ENCODE peak calls at places on chromosome 12, in ten cellular contexts. V is sigmoid colon; D is ovary; R is gastrocnemius medialis; G is neural progenitor cell; A is mucosa of descending colon; Q is stomach; P is neuronal stem cell; T is Peyer's patch; O is CD8-positive, alpha-beta T cell. E is an unnamed sample. For H3K4me1, the result is how much of the 10 kb centered on the place peaks cover.

GRCh38 chr12:77377116-77377515 is 311.7 kb upstream of the E2F7 start:
- DNase-seq in Q (no peak), V (no peak), P (no peak), O (no peak), A (no peak), R (no peak), D (no peak), T (no peak), G (no peak), E (no peak)

GRCh38 chr12:119444462-119445044 is 110.0 kb downstream of the CCDC60 start:
- DNase-seq in V (no peak), G (peak), Q (peak), R (peak), O (peak), D (no peak), A (peak), P (peak), T (no peak), E (peak)

GRCh38 chr12:115451785-115452736 is 768.1 kb upstream of the TBX3 start:
- DNase-seq in T (no peak), R (no peak), G (peak), D (peak), P (peak), A (peak), O (no peak), Q (peak), V (no peak), E (peak)

GRCh38 chr12:86118161-86118560 is 138.0 kb downstream of the MGAT4C start:
- DNase-seq in D (no peak), G (no peak), T (no peak), P (no peak), O (no peak), V (no peak), Q (no peak), R (no peak), A (no peak), E (no peak)

GRCh38 chr12:71046215-71046614 is 111.6 kb downstream of the TSPAN8 start:
- DNase-seq in G (no peak), D (no peak), R (no peak), A (no peak), T (no peak), P (no peak), O (no peak), V (no peak), Q (no peak), E (no peak)

GRCh38 chr12:13024151-13024946 is 19.8 kb upstream of the FAM234B start:
- DNase-seq in O (no peak), P (no peak), R (no peak), T (no peak), V (no peak), A (peak), Q (peak), D (no peak), G (peak), E (no peak)

GRCh38 chr12:19085090-19085489 is 44.4 kb upstream of the PLEKHA5 start:
- DNase-seq in G (no peak), T (no peak), V (no peak), P (no peak), Q (no peak), D (no peak), R (no peak), O (no peak), A (no peak), E (no peak)

GRCh38 chr12:129152291-129153075 is 299.2 kb downstream of the GLT1D1 start:
- DNase-seq in Q (no peak), G (peak), D (no peak), R (no peak), V (no peak), A (no peak), P (no peak), O (no peak), T (no peak), E (no peak)

GRCh38 chr12:25252946-25253345 is 2.2 kb upstream of the KRAS start:
- DNase-seq in P (no peak), Q (no peak), A (no peak), G (no peak), D (no peak), O (no peak), V (no peak), T (no peak), R (no peak), E (no peak)

GRCh38 chr12:19546611-19547162 is 107.4 kb downstream of the AEBP2 start:
- DNase-seq in P (no peak), Q (no peak), A (no peak), T (no peak), R (no peak), V (no peak), D (no peak), O (no peak), G (no peak), E (no peak)

GRCh38 chr12:11707535-11707934 is 58.1 kb downstream of the ETV6 start:
- DNase-seq in V (peak), O (no peak), T (no peak), A (peak), G (no peak), D (peak), P (no peak), Q (peak), R (no peak), E (no peak)

GRCh38 chr12:30753761-30754382 is 879 bp downstream of the CAPRIN2 start:
- DNase-seq in A (no peak), V (no peak), Q (no peak), T (no peak), D (no peak), G (peak), O (no peak), R (no peak), P (no peak), E (no peak)

GRCh38 chr12:133217219-133217618 is 18.5 kb downstream of the ANHX start:
- DNase-seq in A (no peak), O (no peak), G (no peak), P (no peak), V (no peak), D (no peak), T (no peak), Q (no peak), R (no peak), E (no peak)

GRCh38 chr12:77686760-77687159 is 143.9 kb upstream of the NAV3 start:
- DNase-seq in R (no peak), V (no peak), A (no peak), G (no peak), D (no peak), P (no peak), T (no peak), Q (no peak), O (no peak), E (no peak)

GRCh38 chr12:12017135-12017581 is 53.6 kb upstream of the BCL2L14 start:
- DNase-seq in P (no peak), O (no peak), G (no peak), Q (no peak), D (no peak), V (no peak), R (no peak), A (no peak), T (no peak), E (no peak)

GRCh38 chr12:569803-570236 is 93.4 kb downstream of the NINJ2 start:
- DNase-seq in Q (peak), O (peak), R (peak), G (peak), D (peak), P (peak), V (peak), T (peak), A (peak), E (peak)

GRCh38 chr12:23611320-23611719 is 338.1 kb downstream of the SOX5 start:
- DNase-seq in T (no peak), R (no peak), O (no peak), G (no peak), D (no peak), V (no peak), P (no peak), A (no peak), Q (no peak), E (no peak)

GRCh38 chr12:6842075-6842474 is 1.4 kb downstream of the GNB3 start:
- DNase-seq in O (no peak), V (no peak), P (no peak), A (no peak), T (no peak), G (no peak), Q (peak), R (no peak), D (no peak), E (no peak)

GRCh38 chr12:52699373-52699772 is 4.0 kb downstream of the KRT77 start:
- DNase-seq in T (no peak), D (no peak), R (no peak), P (no peak), V (no peak), A (no peak), Q (no peak), G (no peak), O (no peak), E (no peak)

GRCh38 chr12:52628111-52628507 is 9.8 kb upstream of the KRT73 start:
- DNase-seq in D (no peak), O (no peak), P (no peak), Q (no peak), A (no peak), G (no peak), T (no peak), R (no peak), V (no peak), E (no peak)

GRCh38 chr12:111429760-111430417 is 24.2 kb downstream of the SH2B3 start:
- DNase-seq in D (no peak), P (no peak), A (peak), T (peak), O (peak), R (no peak), V (no peak), Q (no peak), G (no peak), E (no peak)

DNA sequence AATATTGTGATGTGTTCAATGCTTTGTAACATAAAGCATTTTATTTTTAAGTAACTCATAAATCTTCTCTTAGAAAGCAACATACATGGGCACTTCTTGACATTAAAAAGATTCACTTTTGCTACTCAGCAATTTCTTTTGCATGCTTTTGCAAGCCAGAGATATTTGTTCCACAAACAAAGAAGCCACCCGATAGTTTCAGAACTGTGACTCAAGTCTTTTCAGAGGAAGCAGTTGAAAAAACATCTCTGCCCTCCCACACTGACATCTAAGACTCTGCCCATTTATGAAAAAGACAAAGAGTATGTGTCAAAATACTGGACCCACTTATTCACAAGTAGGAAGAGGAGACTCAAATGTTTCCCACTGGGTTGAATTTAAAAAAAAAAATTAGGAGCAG is 7.5 kb downstream of the APPL2 start:
- DNase-seq in G (no peak), D (no peak), V (no peak), A (no peak), T (no peak), O (no peak), R (no peak), Q (no peak), P (no peak), E (no peak)
- H3K4me1 ChIP-seq in G (under half), D (under half), V (under half), A (under half), T (under half), O (under half), R (under half), Q (half or more), P (under half), E (under half)

GRCh38 chr12:118336123-118336522 is 36.6 kb downstream of the TAOK3 start:
- DNase-seq in D (no peak), T (no peak), R (no peak), O (no peak), V (no peak), Q (no peak), G (no peak), P (no peak), A (no peak), E (no peak)
- H3K4me1 ChIP-seq in D (under half), T (under half), R (under half), O (under half), V (under half), Q (under half), G (under half), P (under half), A (under half), E (under half)

DNA sequence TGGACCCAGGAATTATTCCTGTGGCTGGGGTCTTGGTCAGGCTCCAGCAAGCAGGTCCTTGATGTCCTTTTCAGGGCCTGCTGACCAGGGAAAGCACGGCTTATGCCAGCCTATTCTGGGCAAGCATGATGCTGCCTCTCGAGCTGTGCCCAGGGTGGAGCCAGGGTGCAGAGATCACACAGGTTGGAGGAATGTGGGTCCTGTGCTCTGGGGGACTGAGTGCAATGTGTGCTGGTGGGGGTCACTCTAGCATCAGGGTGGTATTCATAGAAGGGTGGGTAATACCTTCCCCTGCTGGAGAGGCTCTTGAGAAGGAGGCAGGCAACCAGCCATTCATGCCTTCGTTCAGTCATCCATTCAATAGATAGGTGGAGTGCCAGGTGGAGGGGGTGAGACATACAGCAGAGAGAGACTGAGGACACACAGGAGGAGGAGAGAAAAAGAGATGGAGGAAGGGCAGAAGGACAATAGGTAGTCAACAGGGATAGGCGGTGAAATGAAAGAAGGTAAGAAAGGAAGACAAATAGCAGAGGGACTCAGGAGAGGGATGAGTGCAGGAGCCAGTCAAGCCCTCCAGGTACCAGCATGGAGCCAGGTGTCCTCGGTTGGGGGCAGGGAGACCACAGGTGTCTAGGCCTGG is 5.1 kb upstream of the ZNF385A start:
- DNase-seq in V (no peak), T (no peak), R (no peak), A (no peak), G (no peak), P (no peak), O (no peak), D (no peak), Q (no peak), E (no peak)
- H3K4me1 ChIP-seq in V (under half), T (under half), R (under half), A (under half), G (half or more), P (half or more), O (under half), D (under half), Q (under half), E (under half)

GRCh38 chr12:123034865-123035264 is 54.4 kb downstream of the ARL6IP4 start:
- DNase-seq in O (no peak), Q (no peak), A (no peak), G (no peak), R (no peak), D (no peak), T (no peak), P (no peak), V (no peak), E (no peak)

GRCh38 chr12:123032736-123033391 is 52.4 kb downstream of the ARL6IP4 start:
- DNase-seq in A (no peak), O (no peak), D (no peak), V (no peak), P (no peak), Q (no peak), T (no peak), G (no peak), R (no peak), E (no peak)

GRCh38 chr12:123034022-123034541 is 53.6 kb downstream of the ARL6IP4 start:
- DNase-seq in G (no peak), D (no peak), A (no peak), V (no peak), O (no peak), P (no peak), T (no peak), R (no peak), Q (no peak), E (no peak)

GRCh38 chr12:123031171-123031845 is 50.8 kb downstream of the ARL6IP4 start:
- DNase-seq in O (no peak), V (no peak), P (no peak), Q (no peak), D (no peak), T (no peak), R (no peak), G (no peak), A (no peak), E (no peak)

DNA sequence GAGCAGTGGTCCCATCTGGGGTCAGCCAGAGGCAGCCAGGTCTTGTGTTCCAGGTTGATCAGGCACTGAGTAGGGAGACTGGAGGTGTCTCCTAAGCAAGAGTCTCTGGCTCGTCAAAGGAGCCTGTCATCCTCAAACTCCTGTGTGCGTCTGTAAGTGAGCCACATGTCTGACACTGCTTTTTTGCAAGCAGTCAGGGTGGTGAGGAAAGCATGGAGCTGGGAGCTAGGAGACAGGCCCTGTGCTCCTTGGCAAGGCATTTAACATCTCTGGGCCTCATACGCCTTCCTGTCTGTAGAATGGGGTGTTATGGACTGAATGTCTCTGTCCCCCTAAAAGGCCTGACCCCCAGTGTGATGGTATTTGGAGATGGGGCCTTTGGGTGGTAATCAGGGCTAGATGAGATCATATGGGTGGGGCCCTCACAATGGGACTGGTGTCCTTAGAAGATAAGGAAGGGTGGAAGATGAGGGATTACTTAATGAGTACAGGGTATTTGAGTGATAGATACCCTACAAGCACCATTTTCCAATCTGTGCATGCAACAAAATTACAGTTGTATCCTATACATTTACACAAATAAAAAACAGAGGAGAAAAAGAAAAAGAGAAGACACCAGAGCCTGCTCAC is 53.0 kb downstream of the ARL6IP4 start:
- DNase-seq in T (no peak), P (no peak), D (no peak), Q (no peak), R (no peak), A (no peak), O (no peak), V (no peak), G (no peak), E (no peak)
- H3K4me1 ChIP-seq in T (under half), P (under half), D (under half), Q (under half), R (under half), A (under half), O (under half), V (under half), G (under half), E (under half)

DNA sequence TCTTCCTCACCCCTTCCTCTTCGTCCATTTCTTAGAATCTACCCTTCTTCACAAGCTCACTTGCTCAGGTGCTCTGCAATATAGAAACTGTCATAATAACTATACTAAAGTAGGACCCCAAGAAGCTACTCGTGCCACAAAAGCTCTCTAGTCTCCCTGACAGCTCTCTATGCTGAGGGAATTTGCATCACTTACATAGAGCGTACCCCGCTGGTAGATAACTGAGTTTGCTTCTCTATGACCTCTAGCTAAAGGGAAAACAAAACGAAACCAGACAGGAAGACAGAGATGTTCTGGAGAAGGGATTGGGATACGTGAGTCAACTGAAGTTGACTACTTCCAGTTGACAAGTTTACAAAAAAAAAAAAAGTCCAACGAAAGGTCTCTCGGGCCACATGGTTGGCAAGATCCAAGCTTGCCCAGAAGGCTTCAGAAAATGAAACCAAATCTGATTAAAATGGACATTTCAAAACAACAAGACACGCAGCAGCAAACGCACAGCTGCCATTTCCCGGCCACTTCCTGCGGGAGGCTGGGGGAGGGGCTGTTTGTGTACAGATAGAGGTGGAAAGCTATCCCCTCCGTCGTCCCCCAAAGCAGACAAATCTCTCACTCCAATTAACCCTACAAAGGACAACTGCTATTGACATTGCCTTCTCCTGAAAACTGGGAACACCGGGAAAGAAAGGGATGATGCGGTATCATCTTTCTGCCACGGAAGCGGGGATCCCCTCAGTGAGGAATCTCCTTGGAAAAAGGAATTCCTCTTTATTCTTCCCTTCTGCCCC is 1.3 kb downstream of the BAZ2A start:
- DNase-seq in A (peak), R (peak), Q (peak), D (peak), O (peak), V (peak), P (no peak), G (peak), T (peak), E (peak)
- H3K4me1 ChIP-seq in A (under half), R (half or more), Q (half or more), D (under half), O (half or more), V (half or more), P (under half), G (under half), T (under half), E (half or more)

GRCh38 chr12:57890191-57891120 is 43.9 kb upstream of the CTDSP2 start:
- DNase-seq in G (no peak), A (no peak), R (no peak), T (no peak), V (no peak), Q (no peak), D (no peak), P (no peak), O (no peak), E (no peak)

GRCh38 chr12:57889541-57889989 is 43.0 kb upstream of the CTDSP2 start:
- DNase-seq in A (peak), R (peak), Q (no peak), P (no peak), V (peak), G (peak), D (peak), O (no peak), T (no peak), E (no peak)

GRCh38 chr12:57887631-57888406 is 41.3 kb upstream of the CTDSP2 start:
- DNase-seq in D (peak), P (no peak), G (no peak), A (no peak), T (no peak), O (no peak), V (no peak), Q (peak), R (no peak), E (no peak)

GRCh38 chr12:57886590-57887363 is 40.2 kb upstream of the CTDSP2 start:
- DNase-seq in V (no peak), A (no peak), O (no peak), D (no peak), R (no peak), G (no peak), Q (no peak), T (no peak), P (no peak), E (no peak)

GRCh38 chr12:57888407-57889157 is 42.1 kb upstream of the CTDSP2 start:
- DNase-seq in R (no peak), O (no peak), G (peak), P (no peak), A (peak), Q (peak), D (peak), V (no peak), T (no peak), E (no peak)
- H3K4me1 ChIP-seq in R (half or more), O (under half), G (under half), P (under half), A (half or more), Q (half or more), D (under half), V (half or more), T (under half), E (half or more)

GRCh38 chr12:53972152-53972702 is 699 bp upstream of the HOXC11 start:
- DNase-seq in V (no peak), A (no peak), T (no peak), R (no peak), G (no peak), Q (no peak), O (no peak), D (no peak), P (no peak), E (no peak)
- H3K4me1 ChIP-seq in V (under half), A (under half), T (under half), R (under half), G (under half), Q (under half), O (under half), D (under half), P (under half), E (under half)

GRCh38 chr12:124512667-124513296 is 54.6 kb downstream of the NCOR2 start:
- DNase-seq in T (no peak), R (peak), A (peak), Q (peak), V (peak), P (peak), O (no peak), D (peak), G (peak), E (peak)

GRCh38 chr12:124511259-124511985 is 56.0 kb downstream of the NCOR2 start:
- DNase-seq in P (no peak), Q (no peak), A (no peak), D (no peak), T (no peak), O (no peak), G (no peak), V (no peak), R (no peak), E (no peak)

GRCh38 chr12:124514145-124514995 is 53.0 kb downstream of the NCOR2 start:
- DNase-seq in R (no peak), T (no peak), Q (no peak), V (no peak), P (no peak), A (no peak), D (no peak), G (no peak), O (no peak), E (no peak)

GRCh38 chr12:124514996-124515932 is 52.1 kb downstream of the NCOR2 start:
- DNase-seq in G (no peak), P (no peak), O (no peak), T (no peak), D (no peak), A (no peak), V (no peak), R (no peak), Q (no peak), E (no peak)

GRCh38 chr12:124513297-124513867 is 54.0 kb downstream of the NCOR2 start:
- DNase-seq in D (no peak), P (no peak), T (no peak), R (no peak), V (no peak), Q (no peak), G (peak), A (no peak), O (no peak), E (no peak)
- H3K4me1 ChIP-seq in D (under half), P (half or more), T (under half), R (half or more), V (half or more), Q (half or more), G (half or more), A (under half), O (under half), E (half or more)

E was measured in lower lobe of right lung.